ENCODE peak calls at places on chromosome 5, in four cellular contexts. Y is brain microvascular endothelial cell, W is Panc1, D is neural progenitor cell. R is an unnamed sample. For H3K36me3, the result is how much of the 10 kb centered on the place peaks cover.

GRCh38 chr5:147860641-147861025 is 17.9 kb upstream of the SCGB3A2 start:
- DNase-seq in Y (no peak), W (no peak), D (no peak), R (no peak)

GRCh38 chr5:62720036-62720441 is 141.4 kb downstream of the LRRC70 start:
- DNase-seq in Y (no peak), W (no peak), D (peak), R (no peak)

GRCh38 chr5:132473608-132474007 is 17.0 kb downstream of the IRF1 start:
- DNase-seq in Y (no peak), W (no peak), D (no peak), R (no peak)

GRCh38 chr5:154049685-154050084 is 10.9 kb downstream of the MFAP3 start:
- DNase-seq in Y (no peak), W (no peak), D (no peak), R (no peak)

GRCh38 chr5:43775000-43775399 is 172.0 kb downstream of the NNT start:
- DNase-seq in Y (no peak), W (no peak), D (no peak), R (no peak)

GRCh38 chr5:35162848-35163770 is 67.2 kb downstream of the PRLR start:
- DNase-seq in Y (no peak), W (no peak), D (peak), R (no peak)

GRCh38 chr5:54845567-54845941 is 139.8 kb downstream of the ESM1 start:
- DNase-seq in Y (peak), W (no peak), D (no peak), R (no peak)

GRCh38 chr5:126805108-126805507 is 28.2 kb downstream of the LMNB1 start:
- DNase-seq in Y (peak), W (no peak), D (no peak), R (no peak)

GRCh38 chr5:74250304-74251102 is 390.0 kb downstream of the ENC1 start:
- DNase-seq in Y (no peak), W (no peak), D (no peak), R (no peak)

GRCh38 chr5:74251106-74252032 is 389.2 kb downstream of the ENC1 start:
- DNase-seq in Y (peak), W (no peak), D (no peak), R (peak)

GRCh38 chr5:74252033-74252430 is 388.5 kb downstream of the ENC1 start:
- DNase-seq in Y (no peak), W (no peak), D (no peak), R (no peak)

GRCh38 chr5:74243634-74244033 is 396.9 kb downstream of the ENC1 start:
- DNase-seq in Y (no peak), W (no peak), D (no peak), R (no peak)

DNA sequence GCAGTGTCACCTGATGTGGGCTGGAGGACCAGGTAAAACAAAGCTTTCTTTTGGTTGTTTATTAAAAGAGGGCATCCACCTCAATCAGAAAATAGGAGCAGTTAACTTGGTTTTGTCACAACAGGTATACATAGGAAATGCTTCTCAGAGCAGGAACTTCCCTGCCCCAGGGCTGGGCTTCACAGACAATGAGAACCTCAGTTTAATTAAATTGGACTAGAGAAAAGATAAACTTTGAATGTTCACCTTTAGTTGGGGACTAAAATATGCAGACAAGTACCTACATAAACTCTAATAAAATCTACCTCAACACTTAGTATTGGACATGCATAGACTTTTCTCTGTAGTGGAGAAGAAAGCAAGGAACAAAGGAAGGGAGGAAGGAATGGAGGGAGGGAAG is 392.0 kb downstream of the ENC1 start:
- DNase-seq in Y (no peak), W (no peak), D (no peak), R (no peak)
- H3K4me3 ChIP-seq in Y (no peak), W (no peak), D (no peak), R (no peak)

DNA sequence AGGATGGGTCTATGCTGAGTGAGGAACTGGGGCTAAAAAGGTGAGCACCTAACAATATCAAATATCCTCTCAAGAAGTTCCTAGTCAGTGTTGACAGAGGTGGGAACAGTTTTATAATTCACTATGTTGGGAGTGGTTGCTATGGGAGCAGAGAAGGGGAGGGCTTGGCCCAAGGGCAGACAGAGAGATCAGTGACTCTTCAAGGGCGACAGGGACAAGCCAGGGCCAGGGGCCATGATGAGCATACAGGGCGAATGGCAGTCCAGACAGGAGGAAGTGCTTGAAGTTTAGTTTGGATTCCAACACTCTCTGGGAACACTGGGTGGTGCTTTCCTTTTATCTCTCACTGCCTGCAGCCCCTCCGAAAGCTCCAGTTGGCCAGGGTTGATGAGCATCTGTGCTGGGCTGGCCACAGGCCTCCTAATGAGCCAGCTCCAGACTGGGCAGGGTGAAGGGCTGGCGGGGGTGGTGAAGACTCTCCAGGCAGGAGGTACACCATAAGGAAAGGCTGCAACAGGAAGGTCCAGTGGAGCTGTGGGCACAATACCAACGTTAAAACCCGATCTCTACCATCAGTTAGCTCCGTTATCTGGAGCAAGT is 111.3 kb downstream of the TMEM174 start:
- DNase-seq in Y (no peak), W (no peak), D (no peak), R (no peak)
- H3K36me3 ChIP-seq in Y (under half), W (under half), D (under half), R (under half)

DNA sequence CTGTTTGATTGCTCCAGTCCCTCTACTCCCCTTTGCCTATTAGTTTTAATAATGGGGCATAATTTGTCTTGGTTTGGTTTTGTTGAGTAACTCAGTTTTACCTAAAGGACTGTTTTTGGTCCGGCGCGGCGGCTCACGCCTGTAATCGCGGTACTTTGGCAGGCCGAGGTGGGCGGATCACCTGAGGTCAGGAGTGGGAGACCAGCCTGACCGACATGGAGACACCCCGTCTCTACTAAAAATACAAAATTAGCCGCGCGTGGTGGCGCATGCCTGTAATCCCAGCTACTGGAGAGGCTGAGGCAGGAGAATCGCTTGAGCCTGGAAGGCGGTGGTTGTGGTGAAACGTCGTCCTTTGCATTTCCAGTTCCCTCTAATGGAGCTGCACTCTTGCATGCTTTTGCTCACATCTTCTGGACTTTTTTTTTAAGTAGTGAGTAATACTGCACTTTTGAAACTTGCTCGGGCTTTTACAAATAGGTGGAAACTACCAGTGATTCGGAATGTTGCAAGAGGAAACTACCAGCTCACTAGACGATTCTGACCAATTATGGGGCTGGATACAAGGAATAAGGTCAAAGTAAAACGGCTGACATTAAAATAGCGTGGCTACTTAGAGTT is 721 bp upstream of the MAML1 start:
- DNase-seq in Y (no peak), W (no peak), D (no peak), R (no peak)
- H3K4me3 ChIP-seq in Y (peak), W (peak), D (peak), R (no peak)

DNA sequence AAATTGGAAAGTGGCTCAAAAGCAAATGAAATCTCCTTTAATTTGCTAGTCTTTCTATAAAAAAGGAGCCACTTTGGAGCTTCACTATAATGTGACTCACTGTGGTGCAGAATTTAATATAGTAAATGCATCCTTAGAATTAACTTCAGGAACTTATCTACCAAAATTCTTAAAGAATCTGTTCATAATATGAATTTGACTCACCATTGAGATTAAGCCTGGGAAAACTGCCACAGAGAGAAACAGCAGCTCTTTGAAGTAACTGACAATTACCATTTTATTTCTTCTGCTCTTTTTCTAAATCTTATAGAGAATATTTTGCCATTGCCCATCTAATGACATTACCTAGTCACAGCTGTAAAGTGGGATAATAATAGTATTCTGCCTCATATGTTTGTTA is 211.9 kb upstream of the CDH6 start:
- DNase-seq in Y (peak), W (no peak), D (no peak), R (no peak)
- H3K36me3 ChIP-seq in Y (under half), W (under half), D (under half), R (under half)

R was measured in NT2/D1.